ENCODE peak calls at places on chromosomes 12 and 14, in five cellular contexts. R is H1, G is A549, O is suprapubic skin, F is uterus. I is an unnamed sample.
A peak's percentile ranks its signal among the peaks of the same experiment; 100 is the strongest.

GRCh38 chr12:43291516-43291915 is 260.5 kb downstream of the ADAMTS20 start:
- DNase-seq in R (no peak), G (no peak), O (no peak), F (no peak), I (no peak)

GRCh38 chr12:114895081-114895480 is 211.1 kb upstream of the TBX3 start:
- DNase-seq in R (no peak), G (no peak), O (no peak), F (no peak), I (no peak)

GRCh38 chr12:120292661-120293531 is at the start of gene RNU4-1:
- DNase-seq in R (peak; percentile 80), G (peak; percentile 96), O (peak; percentile 90), F (peak; percentile 79), I (peak; percentile 94)

GRCh38 chr14:94120667-94121335 is 8.6 kb downstream of the IFI27L2 start:
- DNase-seq in R (no peak), G (no peak), O (peak; percentile 52), F (no peak), I (no peak)

GRCh38 chr14:55814873-55815272 is 234.9 kb downstream of the KTN1 start:
- DNase-seq in R (no peak), G (no peak), O (no peak), F (no peak), I (no peak)

GRCh38 chr12:6928703-6929407 is 1.1 kb downstream of the ATN1 start:
- DNase-seq in R (no peak), G (no peak), O (no peak), F (no peak), I (no peak)

GRCh38 chr12:50403001-50403440 is 2.3 kb downstream of the LARP4 start:
- DNase-seq in R (no peak), G (no peak), O (no peak), F (no peak), I (no peak)

GRCh38 chr12:79183003-79183402 is 318.4 kb downstream of the SYT1 start:
- DNase-seq in R (no peak), G (no peak), O (no peak), F (no peak), I (no peak)

GRCh38 chr12:88715673-88716072 is 135.4 kb upstream of the KITLG start:
- DNase-seq in R (no peak), G (no peak), O (no peak), F (no peak), I (no peak)

GRCh38 chr14:98592611-98593170 is 679.3 kb downstream of the BCL11B start:
- DNase-seq in R (no peak), G (no peak), O (no peak), F (no peak), I (peak; percentile 80)

GRCh38 chr12:108063192-108063591 is 65.9 kb upstream of the WSCD2 start:
- DNase-seq in R (no peak), G (peak; percentile 6), O (no peak), F (no peak), I (no peak)

GRCh38 chr12:120749256-120749655 is 23.6 kb downstream of the ACADS start:
- DNase-seq in R (no peak), G (no peak), O (no peak), F (no peak), I (no peak)

GRCh38 chr14:58166005-58166983 is 14.3 kb upstream of the ARMH4 start:
- DNase-seq in R (peak; percentile 96), G (peak; percentile 79), O (peak; percentile 90), F (peak; percentile 87), I (peak; percentile 93)

GRCh38 chr14:105854600-105855245 is 328.3 kb downstream of the TMEM121 start:
- DNase-seq in R (no peak), G (no peak), O (peak; percentile 71), F (no peak), I (no peak)

GRCh38 chr12:120259418-120260202 is 5.9 kb downstream of the PXN start:
- DNase-seq in R (no peak), G (no peak), O (no peak), F (no peak), I (no peak)

GRCh38 chr12:71014180-71014785 is 93.7 kb upstream of the PTPRR start:
- DNase-seq in R (no peak), G (peak; percentile 46), O (no peak), F (no peak), I (no peak)

GRCh38 chr12:17371491-17372290 is 718.3 kb downstream of the RERGL start:
- DNase-seq in R (no peak), G (no peak), O (no peak), F (no peak), I (no peak)

GRCh38 chr12:52005903-52006703 is 643 bp upstream of the TAMALIN start:
- DNase-seq in R (no peak), G (no peak), O (no peak), F (peak; percentile 56), I (no peak)

GRCh38 chr12:111715242-111715641 is 29.4 kb downstream of the ACAD10 start:
- DNase-seq in R (no peak), G (peak; percentile 13), O (no peak), F (no peak), I (no peak)

GRCh38 chr12:34356233-34356987 is 334.1 kb downstream of the ALG10 start:
- DNase-seq in R (no peak), G (no peak), O (no peak), F (no peak), I (no peak)

GRCh38 chr12:34361721-34362316 is 339.5 kb downstream of the ALG10 start:
- DNase-seq in R (no peak), G (no peak), O (no peak), F (no peak), I (no peak)

GRCh38 chr12:34354239-34355200 is 332.2 kb downstream of the ALG10 start:
- DNase-seq in R (no peak), G (peak; percentile 69), O (no peak), F (no peak), I (no peak)

GRCh38 chr12:34357791-34358190 is 335.5 kb downstream of the ALG10 start:
- DNase-seq in R (no peak), G (no peak), O (no peak), F (no peak), I (no peak)

GRCh38 chr12:34358198-34358597 is 335.9 kb downstream of the ALG10 start:
- DNase-seq in R (no peak), G (no peak), O (no peak), F (no peak), I (no peak)
- H3K9me3 ChIP-seq in R (peaks cover 100% of the 10 kb centered on the region), G (no peaks in the 10 kb centered on the region), O (peaks cover 23% of the 10 kb centered on the region), F (peaks cover 12% of the 10 kb centered on the region), I (no peaks in the 10 kb centered on the region)

GRCh38 chr14:24815543-24815942 is 181.6 kb upstream of the GZMB start:
- DNase-seq in R (no peak), G (no peak), O (no peak), F (no peak), I (peak; percentile 60)

GRCh38 chr14:24818054-24818822 is 184.2 kb upstream of the GZMB start:
- DNase-seq in R (no peak), G (no peak), O (no peak), F (no peak), I (peak; percentile 50)

GRCh38 chr14:24817638-24818053 is 183.7 kb upstream of the GZMB start:
- DNase-seq in R (no peak), G (peak; percentile 24), O (no peak), F (no peak), I (peak; percentile 57)

GRCh38 chr14:24816011-24816928 is 182.3 kb upstream of the GZMB start:
- DNase-seq in R (no peak), G (peak; percentile 41), O (no peak), F (no peak), I (peak; percentile 39)

GRCh38 chr14:24816929-24817637 is 183.1 kb upstream of the GZMB start:
- DNase-seq in R (no peak), G (no peak), O (no peak), F (no peak), I (peak; percentile 45)
- TF ChIP-seq POLR2A in R (no peak), G (no peak), O (no peak), F (no peak), I (no peak)

GRCh38 chr12:48070731-48071130 is 35.1 kb downstream of the SENP1 start:
- DNase-seq in R (no peak), G (no peak), O (no peak), F (no peak), I (no peak)

GRCh38 chr12:48068457-48068856 is 37.4 kb downstream of the SENP1 start:
- DNase-seq in R (no peak), G (no peak), O (no peak), F (no peak), I (no peak)

GRCh38 chr12:48070033-48070432 is 35.8 kb downstream of the SENP1 start:
- DNase-seq in R (no peak), G (no peak), O (no peak), F (no peak), I (no peak)

GRCh38 chr12:48067250-48067938 is 38.5 kb downstream of the SENP1 start:
- DNase-seq in R (no peak), G (no peak), O (no peak), F (no peak), I (no peak)

DNA sequence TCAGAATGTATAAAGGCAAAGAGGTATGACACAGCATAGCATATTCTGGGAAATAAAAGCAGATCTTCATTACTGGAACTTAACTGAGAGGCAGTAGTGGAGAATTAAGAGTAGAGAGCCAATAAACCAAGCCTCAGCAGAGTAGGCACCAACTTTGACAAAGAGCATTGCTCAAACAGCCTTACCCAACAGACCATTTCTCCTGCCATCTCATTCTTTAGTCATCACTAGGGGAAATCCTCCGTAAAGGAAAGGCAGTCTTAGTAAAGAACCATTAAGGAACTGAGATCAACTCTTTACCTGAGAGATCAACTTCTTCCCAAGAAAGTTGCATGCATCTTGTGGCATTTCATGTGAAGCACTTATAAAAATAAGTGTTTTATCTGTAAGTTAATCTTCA is 36.6 kb downstream of the SENP1 start:
- DNase-seq in R (no peak), G (no peak), O (no peak), F (no peak), I (no peak)
- H3K9me3 ChIP-seq in R (no peaks in the 10 kb centered on the region), G (no peaks in the 10 kb centered on the region), O (no peaks in the 10 kb centered on the region), F (no peaks in the 10 kb centered on the region), I (no peaks in the 10 kb centered on the region)

GRCh38 chr12:21501258-21502163 is at the start of the genes GOLT1B and RECQL:
- DNase-seq in R (peak; percentile 87), G (peak; percentile 99), O (peak; percentile 97), F (peak; percentile 96), I (peak; percentile 99)
- TF ChIP-seq POLR2A in R (peak; percentile 82), G (peak; percentile 46), O (no peak), F (peak; percentile 68), I (peak; percentile 31)

GRCh38 chr14:19902409-19902808 is 18.0 kb upstream of the OR4K5 start:
- DNase-seq in R (no peak), G (no peak), O (no peak), F (no peak), I (no peak)

GRCh38 chr14:19895282-19895681 is 20.3 kb downstream of the OR4K2 start:
- DNase-seq in R (no peak), G (no peak), O (no peak), F (no peak), I (no peak)

GRCh38 chr14:19906665-19907064 is 13.7 kb upstream of the OR4K5 start:
- DNase-seq in R (no peak), G (no peak), O (no peak), F (no peak), I (no peak)

GRCh38 chr14:19900999-19901398 is 19.4 kb upstream of the OR4K5 start:
- DNase-seq in R (no peak), G (no peak), O (no peak), F (no peak), I (no peak)
- H3K9me3 ChIP-seq in R (peaks cover 60% of the 10 kb centered on the region), G (no peaks in the 10 kb centered on the region), O (peaks cover 37% of the 10 kb centered on the region), F (no peaks in the 10 kb centered on the region), I (no peaks in the 10 kb centered on the region)

GRCh38 chr12:45377815-45378214 is 161.9 kb downstream of the ANO6 start:
- DNase-seq in R (no peak), G (no peak), O (no peak), F (no peak), I (no peak)
- TF ChIP-seq POLR2A in R (no peak), G (no peak), O (no peak), F (no peak), I (no peak)

I was measured in esophagus muscularis mucosa.